ENCODE peak calls at places on chromosomes 4 and X, in four cellular contexts. V is K562, F is GM12878, N is HCT116. D is an unnamed sample.

GRCh38 chrX:45557390-45557789 is 356.7 kb upstream of the DIPK2B start:
- DNase-seq in V (no peak), F (no peak), N (no peak), D (no peak)

GRCh38 chrX:129726307-129727111 is 12.3 kb upstream of the XPNPEP2 start:
- DNase-seq in V (peak; percentile 61), F (no peak), N (peak; percentile 28), D (peak; percentile 75)

GRCh38 chrX:24282381-24283121 is 31.3 kb downstream of the SUPT20HL2 start:
- DNase-seq in V (no peak), F (no peak), N (no peak), D (no peak)

GRCh38 chrX:46251755-46252154 is 293.5 kb downstream of the ZNF674 start:
- DNase-seq in V (no peak), F (no peak), N (no peak), D (no peak)

GRCh38 chr4:145878501-145879435 is 59.9 kb downstream of the ZNF827 start:
- DNase-seq in V (no peak), F (no peak), N (no peak), D (no peak)

GRCh38 chr4:3420606-3420955 is 21.2 kb upstream of the HGFAC start:
- DNase-seq in V (no peak), F (no peak), N (no peak), D (no peak)

GRCh38 chr4:41150401-41150800 is 63.9 kb downstream of the APBB2 start:
- DNase-seq in V (no peak), F (no peak), N (no peak), D (no peak)

GRCh38 chrX:8868070-8868795 is 67.0 kb upstream of the FAM9A start:
- DNase-seq in V (no peak), F (no peak), N (no peak), D (no peak)

GRCh38 chr4:963276-964225 is 9.8 kb downstream of the DGKQ start:
- DNase-seq in V (no peak), F (no peak), N (no peak), D (no peak)

GRCh38 chrX:109632906-109633504 is 8.0 kb upstream of the KCNE5 start:
- DNase-seq in V (peak; percentile 15), F (no peak), N (no peak), D (no peak)

GRCh38 chrX:140123446-140123845 is 158.1 kb upstream of the CXorf66 start:
- DNase-seq in V (peak; percentile 1), F (no peak), N (no peak), D (no peak)

DNA sequence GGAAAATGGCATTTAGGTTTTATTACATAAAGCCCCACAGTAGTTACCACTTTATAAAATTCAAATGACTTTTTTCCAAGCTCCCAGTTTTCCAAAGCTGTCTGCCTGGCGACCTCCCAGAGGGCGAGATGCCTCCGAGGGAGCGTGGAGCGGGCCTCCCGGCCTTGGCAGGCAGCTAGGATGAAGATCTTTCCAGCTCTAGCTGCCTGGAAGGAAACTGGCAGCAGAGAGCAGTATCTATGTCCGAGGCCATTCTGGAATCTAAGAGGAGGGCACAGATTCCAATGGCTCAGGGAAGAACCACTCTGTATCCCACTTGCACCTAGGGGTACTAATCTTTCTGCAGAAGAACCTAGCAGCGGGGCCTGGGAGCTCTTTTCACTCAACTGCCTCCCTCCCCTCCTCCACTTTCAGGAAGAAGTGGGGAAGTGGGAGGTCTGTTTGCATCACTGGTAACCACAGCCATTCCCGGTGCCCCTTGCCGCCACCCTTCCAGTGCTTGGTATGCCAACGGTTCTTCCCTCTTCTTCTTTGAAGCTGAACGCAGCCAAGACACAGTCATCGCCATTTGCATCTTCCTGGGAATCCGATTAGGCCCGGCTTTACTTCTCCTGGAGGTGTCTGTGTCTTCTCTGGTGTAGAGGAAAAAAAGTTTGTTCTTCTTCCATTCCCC is 47.4 kb upstream of the RBPJ start:
- DNase-seq in V (no peak), F (no peak), N (no peak), D (no peak)
- TF ChIP-seq EGR1 in V (no peak), F (no peak), N (no peak), D (no peak)

GRCh38 chr4:55458164-55458563 is 62.4 kb downstream of the TMEM165 start:
- DNase-seq in V (no peak), F (no peak), N (no peak), D (no peak)
- TF ChIP-seq EGR1 in V (no peak), F (no peak), N (no peak), D (no peak)

DNA sequence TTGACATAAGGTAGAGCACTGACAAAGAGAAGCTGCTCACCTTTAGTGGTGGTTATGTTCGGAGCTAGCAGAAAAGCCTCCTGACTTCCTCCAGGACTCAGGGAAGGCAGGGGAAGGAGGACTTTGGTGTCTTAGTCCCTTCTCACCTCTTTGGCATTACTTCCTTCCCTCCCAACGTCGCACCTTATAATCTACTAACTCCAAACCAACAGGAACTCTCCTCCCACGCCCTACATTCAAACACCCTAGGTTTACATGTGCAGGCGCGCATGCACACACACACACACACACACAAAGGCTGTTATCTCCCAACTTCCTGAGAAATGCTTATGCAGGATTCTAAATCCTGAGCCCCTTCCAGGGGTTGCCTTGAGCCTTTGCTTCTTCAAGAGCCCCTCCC is 157.7 kb upstream of the STS start:
- DNase-seq in V (no peak), F (no peak), N (no peak), D (no peak)
- TF ChIP-seq EGR1 in V (no peak), F (no peak), N (no peak), D (no peak)

GRCh38 chr4:15043922-15044321 is 41.6 kb downstream of the CPEB2 start:
- DNase-seq in V (no peak), F (no peak), N (no peak), D (no peak)

GRCh38 chr4:15037923-15038541 is 35.8 kb downstream of the CPEB2 start:
- DNase-seq in V (no peak), F (no peak), N (no peak), D (no peak)

GRCh38 chr4:15040916-15041463 is 38.7 kb downstream of the CPEB2 start:
- DNase-seq in V (no peak), F (no peak), N (no peak), D (no peak)

GRCh38 chr4:15042529-15043167 is 40.4 kb downstream of the CPEB2 start:
- DNase-seq in V (no peak), F (no peak), N (no peak), D (no peak)

DNA sequence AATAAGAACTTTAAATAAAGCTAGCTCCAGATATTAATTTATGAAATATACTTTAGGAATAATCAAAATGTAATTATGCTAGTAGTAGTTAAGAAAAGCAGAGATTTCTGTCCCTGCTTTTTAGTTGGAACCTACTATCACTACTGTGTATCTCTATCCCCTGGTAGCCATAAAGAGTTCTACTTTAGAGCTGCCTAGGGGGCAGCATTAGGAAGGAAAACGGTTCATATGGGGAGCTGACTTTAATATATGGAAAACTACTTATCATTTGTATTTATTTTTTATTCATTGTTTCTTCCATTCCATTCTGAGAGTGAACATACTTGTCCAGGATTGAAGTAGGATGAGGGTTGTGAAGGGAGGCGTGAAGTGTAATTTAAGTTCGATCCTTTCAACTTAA is 40.9 kb downstream of the CPEB2 start:
- DNase-seq in V (peak; percentile 11), F (no peak), N (peak; percentile 13), D (no peak)
- TF ChIP-seq EGR1 in V (no peak), F (no peak), N (no peak), D (no peak)

GRCh38 chr4:86398187-86398586 is 38.3 kb upstream of the MAPK10 start:
- DNase-seq in V (no peak), F (no peak), N (no peak), D (no peak)
- TF ChIP-seq EGR1 in V (no peak), F (no peak), N (no peak), D (no peak)

GRCh38 chr4:110487873-110488272 is 11.9 kb downstream of the ENPEP start:
- DNase-seq in V (no peak), F (no peak), N (no peak), D (no peak)

GRCh38 chr4:110484029-110484428 is 8.1 kb downstream of the ENPEP start:
- DNase-seq in V (no peak), F (peak; percentile 63), N (no peak), D (no peak)

GRCh38 chr4:110484767-110485166 is 8.8 kb downstream of the ENPEP start:
- DNase-seq in V (no peak), F (no peak), N (no peak), D (no peak)

GRCh38 chr4:110485452-110485851 is 9.5 kb downstream of the ENPEP start:
- DNase-seq in V (no peak), F (no peak), N (no peak), D (no peak)

DNA sequence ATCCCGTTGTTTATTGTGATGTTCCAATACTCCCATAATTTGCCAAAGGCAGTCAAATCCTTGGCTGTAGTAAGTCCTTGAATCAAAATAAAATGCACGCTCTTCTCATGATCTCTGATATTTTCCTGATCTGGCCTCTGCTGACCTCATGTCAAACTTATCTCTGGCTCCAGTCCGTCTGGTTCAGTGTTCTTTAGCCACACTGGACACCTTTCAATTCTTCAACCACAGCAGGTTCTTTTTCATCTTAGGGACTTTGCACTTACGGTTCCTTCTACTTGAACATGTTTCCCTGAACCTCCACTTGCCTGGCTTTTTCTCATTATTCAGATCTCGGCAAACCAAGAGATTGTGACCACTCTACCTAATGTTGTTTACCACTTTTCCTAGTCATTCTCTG is 10.3 kb downstream of the ENPEP start:
- DNase-seq in V (no peak), F (no peak), N (no peak), D (no peak)
- TF ChIP-seq EGR1 in V (no peak), F (no peak), N (no peak), D (no peak)

DNA sequence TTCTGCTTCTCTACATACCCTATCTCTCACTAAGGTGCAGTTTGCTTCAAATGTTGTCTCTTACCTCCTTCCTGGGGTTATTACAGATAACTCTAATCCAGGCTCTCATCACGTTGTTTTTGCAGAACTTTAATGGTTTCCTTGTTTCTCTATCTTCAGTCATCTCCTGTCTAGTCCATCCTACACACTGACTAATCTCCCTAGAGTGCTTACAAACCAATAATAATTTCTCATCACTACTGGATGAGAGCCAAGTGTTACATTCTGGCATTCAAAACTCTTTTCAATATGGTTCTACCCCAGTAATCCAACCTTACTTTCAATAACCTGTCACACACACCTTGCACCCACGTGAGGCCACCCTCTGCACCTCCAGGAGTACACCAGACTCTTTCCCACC is 86.1 kb downstream of the SYNPO2 start:
- DNase-seq in V (no peak), F (no peak), N (no peak), D (no peak)
- TF ChIP-seq EGR1 in V (no peak), F (no peak), N (no peak), D (no peak)

GRCh38 chr4:101304916-101305315 is 42.4 kb downstream of the PPP3CA start:
- DNase-seq in V (no peak), F (no peak), N (no peak), D (no peak)
- TF ChIP-seq EGR1 in V (no peak), F (no peak), N (no peak), D (no peak)